ENCODE peak calls at places on chromosomes 11 and 22, in five cellular contexts. H, P, L, K and N are unnamed samples.

GRCh38 chr22:41563051-41563711 is 2.4 kb downstream of the CSDC2 start:
- DNase-seq in H (peak; percentile 68), P (peak; percentile 81), L (no peak), K (no peak), N (peak; percentile 78)

GRCh38 chr22:25747245-25747944 is 5.4 kb downstream of the MYO18B start:
- DNase-seq in H (peak; percentile 94), P (no peak), L (peak; percentile 76), K (no peak), N (peak; percentile 97)

GRCh38 chr11:60924906-60925684 is 835 bp downstream of the TMEM132A start:
- DNase-seq in H (no peak), P (no peak), L (no peak), K (no peak), N (no peak)

GRCh38 chr11:46300270-46300669 is 22.8 kb downstream of the CREB3L1 start:
- DNase-seq in H (no peak), P (no peak), L (no peak), K (no peak), N (no peak)

GRCh38 chr11:69278091-69278867 is 15.7 kb upstream of the MYEOV start:
- DNase-seq in H (no peak), P (no peak), L (no peak), K (peak; percentile 89), N (no peak)

GRCh38 chr11:76119779-76120178 is 86.5 kb downstream of the WNT11 start:
- DNase-seq in H (no peak), P (no peak), L (no peak), K (no peak), N (no peak)

GRCh38 chr22:19872779-19873137 is 18.1 kb upstream of the GNB1L start:
- DNase-seq in H (no peak), P (no peak), L (no peak), K (peak; percentile 61), N (no peak)

GRCh38 chr11:105447936-105448702 is 161.8 kb upstream of the GRIA4 start:
- DNase-seq in H (no peak), P (no peak), L (no peak), K (no peak), N (no peak)

GRCh38 chr11:116379185-116379828 is 393.5 kb downstream of the BUD13 start:
- DNase-seq in H (no peak), P (no peak), L (peak; percentile 3), K (no peak), N (no peak)

GRCh38 chr22:30212996-30213441 is 33.5 kb downstream of the LIF start:
- DNase-seq in H (peak; percentile 87), P (no peak), L (peak; percentile 50), K (no peak), N (no peak)

GRCh38 chr11:132632641-132633124 is 899.6 kb downstream of the OPCML start:
- DNase-seq in H (peak; percentile 99), P (peak; percentile 89), L (peak; percentile 83), K (no peak), N (peak; percentile 93)

GRCh38 chr11:78300108-78300507 is 111.4 kb downstream of the USP35 start:
- DNase-seq in H (no peak), P (no peak), L (no peak), K (no peak), N (no peak)

GRCh38 chr11:1516273-1517067 is 29.9 kb upstream of the MOB2 start:
- DNase-seq in H (peak; percentile 50), P (peak; percentile 10), L (no peak), K (peak; percentile 56), N (no peak)

GRCh38 chr11:113730887-113731726 is 25.0 kb upstream of the TMPRSS5 start:
- DNase-seq in H (peak; percentile 65), P (peak; percentile 21), L (peak; percentile 73), K (no peak), N (peak; percentile 19)

GRCh38 chr11:69803604-69804218 is 15.5 kb downstream of the FGF3 start:
- DNase-seq in H (no peak), P (no peak), L (no peak), K (no peak), N (no peak)

GRCh38 chr22:45503071-45503815 is 560 bp downstream of the FBLN1 start:
- DNase-seq in H (no peak), P (no peak), L (no peak), K (no peak), N (no peak)

GRCh38 chr22:45672564-45673481 is 1.2 kb downstream of the ATXN10 start:
- DNase-seq in H (no peak), P (no peak), L (no peak), K (no peak), N (no peak)

GRCh38 chr11:8604078-8604723 is 10.2 kb upstream of the STK33 start:
- DNase-seq in H (peak; percentile 100), P (peak; percentile 94), L (peak; percentile 100), K (peak; percentile 84), N (peak; percentile 96)

GRCh38 chr11:114195981-114196731 is 100.0 kb upstream of the NNMT start:
- DNase-seq in H (no peak), P (no peak), L (no peak), K (no peak), N (no peak)

GRCh38 chr22:23380911-23381310 is 199.2 kb downstream of the IGLL1 start:
- DNase-seq in H (no peak), P (no peak), L (no peak), K (no peak), N (no peak)

GRCh38 chr11:117814766-117815261 is 9.7 kb downstream of the FXYD2 start:
- DNase-seq in H (no peak), P (no peak), L (peak; percentile 42), K (peak; percentile 82), N (no peak)

DNA sequence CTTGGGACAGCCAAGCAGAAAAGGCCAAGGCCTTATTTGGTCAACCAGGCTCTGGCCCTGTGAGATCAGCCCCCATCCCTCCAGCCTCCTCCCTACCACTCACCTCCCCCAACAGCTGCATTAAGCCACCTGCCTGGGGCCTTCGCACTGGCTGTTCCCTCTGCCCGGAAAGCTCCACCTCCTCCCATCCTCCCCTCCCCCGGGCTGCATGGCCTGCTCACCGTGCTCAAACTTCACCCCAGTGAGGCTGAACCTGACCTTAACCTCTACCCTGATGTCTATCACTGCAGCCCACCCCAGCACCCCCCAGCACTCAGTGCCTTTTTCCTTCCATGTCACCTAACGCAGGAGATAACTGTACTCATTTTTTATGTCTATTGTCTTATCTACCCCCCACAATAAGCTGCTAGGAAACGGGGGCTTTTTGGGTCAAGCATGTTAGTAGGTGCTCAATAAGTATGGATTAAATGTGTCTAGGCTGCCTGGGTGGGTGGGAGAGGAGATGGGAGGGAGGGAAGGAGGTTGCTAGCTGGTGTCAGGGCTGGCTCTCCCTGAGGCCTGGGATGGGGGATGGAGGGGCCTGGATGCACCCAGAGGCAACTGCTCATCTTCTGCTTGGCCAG is 912 bp downstream of the PTPRCAP start:
- DNase-seq in H (no peak), P (no peak), L (no peak), K (peak; percentile 72), N (no peak)
- H3K4me3 ChIP-seq in H (no peak overlapping the region), P (no peak overlapping the region), L (no peak overlapping the region), K (no peak overlapping the region), N (no peak overlapping the region)

GRCh38 chr22:37254206-37254866 is 10.3 kb upstream of the RAC2 start:
- DNase-seq in H (peak; percentile 51), P (no peak), L (peak; percentile 60), K (no peak), N (peak; percentile 59)

GRCh38 chr22:37256075-37256726 is 12.1 kb upstream of the RAC2 start:
- DNase-seq in H (no peak), P (no peak), L (no peak), K (no peak), N (no peak)

GRCh38 chr22:37254867-37255233 is 10.8 kb upstream of the RAC2 start:
- DNase-seq in H (no peak), P (no peak), L (no peak), K (no peak), N (peak; percentile 42)

GRCh38 chr22:37255558-37256006 is 11.5 kb upstream of the RAC2 start:
- DNase-seq in H (no peak), P (no peak), L (no peak), K (no peak), N (no peak)

GRCh38 chr22:37253164-37253660 is 9.1 kb upstream of the RAC2 start:
- DNase-seq in H (no peak), P (no peak), L (no peak), K (no peak), N (no peak)
- TF ChIP-seq CTCF in H (no peak), P (peak; percentile 25), L (peak; percentile 44), K (no peak), N (peak; percentile 27)

DNA sequence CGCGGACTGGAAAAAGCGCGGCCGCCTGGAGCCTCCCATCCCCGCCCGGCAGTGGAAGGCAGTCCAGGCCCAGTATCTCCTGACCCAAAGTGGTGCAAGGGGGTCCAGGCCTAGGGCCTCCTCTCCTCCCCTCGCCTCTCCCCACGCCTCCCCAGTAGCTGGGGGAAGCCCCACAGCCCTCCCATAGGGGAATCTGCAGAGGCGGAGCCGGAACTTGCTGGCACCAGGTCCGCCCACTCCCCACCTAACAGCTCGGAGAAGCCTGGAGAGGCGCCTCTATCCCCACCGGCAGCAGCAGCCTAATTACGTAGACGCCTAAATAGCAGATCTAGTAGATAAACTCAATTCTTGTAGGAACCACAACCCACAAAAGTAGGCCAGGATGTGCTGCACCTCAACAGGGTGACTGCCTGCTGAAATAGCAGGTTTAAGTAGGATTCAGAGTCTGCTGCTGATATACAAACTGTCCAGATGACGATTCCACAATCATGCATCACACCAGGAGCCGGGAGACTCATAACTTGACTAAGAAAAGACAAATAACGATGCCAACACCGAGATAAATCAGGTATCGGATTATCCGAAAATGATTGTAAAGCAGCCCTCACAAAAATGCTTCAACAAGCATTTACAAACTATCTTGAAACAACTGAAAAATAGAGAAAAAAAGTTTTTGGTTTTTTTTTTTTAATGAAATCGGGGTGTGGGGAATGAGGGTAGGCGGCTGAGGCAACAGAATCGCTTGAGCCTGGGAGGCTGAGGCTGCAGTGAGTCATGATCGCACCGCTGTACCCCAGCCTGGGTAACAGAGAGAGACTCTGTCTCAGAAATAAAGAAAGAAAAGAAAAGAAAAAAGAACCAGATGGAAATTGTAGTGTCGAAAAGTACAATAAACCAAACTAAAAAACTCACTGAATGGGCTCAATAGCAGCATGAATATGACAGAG is 11.4 kb upstream of the BRD1 start:
- DNase-seq in H (no peak), P (no peak), L (no peak), K (peak; percentile 70), N (no peak)
- H3K4me3 ChIP-seq in H (no peak overlapping the region), P (no peak overlapping the region), L (no peak overlapping the region), K (no peak overlapping the region), N (no peak overlapping the region)

GRCh38 chr11:20631525-20632168 is 32.2 kb downstream of the SLC6A5 start:
- DNase-seq in H (no peak), P (no peak), L (no peak), K (no peak), N (no peak)

GRCh38 chr11:20638074-20638473 is 31.3 kb upstream of the NELL1 start:
- DNase-seq in H (no peak), P (no peak), L (no peak), K (no peak), N (no peak)

GRCh38 chr11:20634781-20635180 is 34.6 kb upstream of the NELL1 start:
- DNase-seq in H (no peak), P (no peak), L (no peak), K (no peak), N (no peak)

GRCh38 chr11:20632169-20632532 is 32.7 kb downstream of the SLC6A5 start:
- DNase-seq in H (no peak), P (no peak), L (no peak), K (no peak), N (no peak)

GRCh38 chr11:20634044-20634443 is 34.6 kb downstream of the SLC6A5 start:
- DNase-seq in H (no peak), P (no peak), L (no peak), K (no peak), N (no peak)
- TF ChIP-seq CTCF in H (no peak), P (no peak), L (no peak), K (no peak), N (no peak)